ENCODE peak calls at places on chromosomes 6 and 20, in five cellular contexts. H is psoas muscle; G is gastrocnemius medialis; R is thoracic aorta; N is CD4-positive, alpha-beta T cell. M is an unnamed sample.

GRCh38 chr20:987677-988076 is 14.4 kb downstream of the RSPO4 start:
- DNase-seq in R (no peak), N (no peak), G (no peak), H (no peak), M (no peak)

GRCh38 chr6:154298297-154298696 is 58.3 kb downstream of the IPCEF1 start:
- DNase-seq in G (no peak), N (no peak), H (no peak), R (no peak), M (no peak)

GRCh38 chr20:36259177-36259835 is 23.0 kb downstream of the AAR2 start:
- DNase-seq in R (no peak), H (no peak), N (no peak), G (no peak), M (no peak)

GRCh38 chr20:23340524-23340923 is 10.1 kb upstream of the NXT1 start:
- DNase-seq in G (peak), H (peak), R (peak), N (no peak), M (peak)

GRCh38 chr6:87154641-87155271 is 609 bp upstream of the ZNF292 start:
- DNase-seq in R (peak), N (peak), H (no peak), G (no peak), M (peak)

GRCh38 chr6:112881828-112882227 is 534.7 kb downstream of the RFPL4B start:
- DNase-seq in H (no peak), N (no peak), R (no peak), G (no peak), M (no peak)

GRCh38 chr20:4472906-4473305 is 248.8 kb upstream of the PRND start:
- DNase-seq in G (no peak), R (no peak), N (no peak), H (no peak), M (no peak)

GRCh38 chr6:104325341-104326172 is 534.2 kb downstream of the HACE1 start:
- DNase-seq in G (no peak), H (no peak), R (no peak), N (no peak), M (no peak)

GRCh38 chr20:57810511-57811372 is 100.9 kb upstream of the PMEPA1 start:
- DNase-seq in R (no peak), H (no peak), N (no peak), G (no peak), M (no peak)

GRCh38 chr6:134175532-134176282 is 123.3 kb upstream of the SLC2A12 start:
- DNase-seq in N (peak), R (peak), H (peak), G (peak), M (no peak)

GRCh38 chr20:19901226-19901625 is 115.9 kb upstream of the NAA20 start:
- DNase-seq in H (no peak), G (no peak), N (no peak), R (no peak), M (no peak)

GRCh38 chr20:25195962-25196700 is 619 bp downstream of the ENTPD6 start:
- DNase-seq in R (no peak), G (no peak), N (peak), H (peak), M (no peak)

GRCh38 chr20:46767127-46767761 is 57.8 kb downstream of the SLC2A10 start:
- DNase-seq in G (no peak), H (no peak), R (no peak), N (peak), M (no peak)

GRCh38 chr6:168956884-168957730 is 296.5 kb downstream of the THBS2 start:
- DNase-seq in N (peak), H (peak), G (peak), R (no peak), M (peak)

GRCh38 chr6:56246941-56247653 is at the start of gene COL21A1:
- DNase-seq in H (peak), N (no peak), G (peak), R (peak), M (no peak)

GRCh38 chr6:156396068-156396771 is 381.0 kb upstream of the ARID1B start:
- DNase-seq in G (no peak), R (no peak), N (no peak), H (no peak), M (no peak)

GRCh38 chr6:79184086-79184485 is 50.4 kb downstream of the HMGN3 start:
- DNase-seq in H (no peak), N (no peak), R (no peak), G (no peak), M (no peak)

GRCh38 chr6:139308284-139308916 is 16.6 kb upstream of the TXLNB start:
- DNase-seq in H (no peak), N (no peak), R (no peak), G (no peak), M (no peak)

GRCh38 chr6:1825926-1826325 is 216.2 kb downstream of the FOXC1 start:
- DNase-seq in H (no peak), G (no peak), R (no peak), N (no peak), M (no peak)
- H3K27ac ChIP-seq in H (no peak), G (no peak), R (no peak), N (no peak), M (no peak)

GRCh38 chr20:34895465-34895864 is 19.1 kb downstream of the ACSS2 start:
- DNase-seq in H (no peak), N (no peak), G (no peak), R (no peak), M (no peak)
- H3K27ac ChIP-seq in H (peak), N (no peak), G (peak), R (no peak), M (no peak)

GRCh38 chr20:44087857-44088120 is 99.2 kb downstream of the JPH2 start:
- DNase-seq in N (no peak), G (peak), H (no peak), R (no peak), M (no peak)

GRCh38 chr20:44084891-44085290 is 102.1 kb downstream of the JPH2 start:
- DNase-seq in R (no peak), G (peak), H (no peak), N (no peak), M (no peak)

GRCh38 chr20:44084439-44084838 is 102.5 kb downstream of the JPH2 start:
- DNase-seq in R (no peak), H (no peak), N (no peak), G (no peak), M (no peak)

GRCh38 chr20:44087051-44087856 is 99.7 kb downstream of the JPH2 start:
- DNase-seq in R (no peak), N (no peak), H (no peak), G (peak), M (no peak)

GRCh38 chr20:44085616-44086434 is 101.2 kb downstream of the JPH2 start:
- DNase-seq in H (no peak), N (no peak), G (peak), R (no peak), M (no peak)
- H3K27ac ChIP-seq in H (no peak), N (no peak), G (no peak), R (no peak), M (no peak)

DNA sequence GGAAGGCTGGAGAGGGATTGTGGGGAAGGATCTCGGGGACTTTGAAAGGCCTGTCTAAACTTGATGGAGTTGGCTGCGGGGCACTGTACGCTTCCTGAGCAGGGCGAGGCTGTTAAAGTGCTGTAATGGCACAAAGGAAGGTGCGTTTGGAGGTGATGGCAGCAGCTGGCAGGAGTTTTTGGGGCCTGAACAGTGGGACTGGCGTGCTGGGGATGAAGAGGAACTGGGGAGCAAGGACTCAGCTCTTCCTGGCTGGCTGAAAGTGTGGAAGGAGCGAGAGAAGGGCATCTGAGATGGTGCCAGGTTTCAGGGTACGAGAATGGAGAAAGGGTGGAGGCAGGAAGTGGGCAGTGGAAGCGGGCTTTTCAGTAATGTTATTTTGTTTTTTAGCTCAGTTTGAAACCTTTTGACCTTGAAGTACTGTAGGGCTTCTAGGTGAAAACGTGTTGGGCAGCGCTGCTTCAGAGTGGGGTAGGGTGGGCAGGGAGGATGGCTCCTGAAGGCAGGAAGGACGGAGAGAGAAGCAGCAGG is 8.0 kb downstream of the TMEM181 start:
- DNase-seq in G (no peak), R (no peak), H (no peak), N (no peak), M (no peak)
- H3K27ac ChIP-seq in G (no peak), R (no peak), H (no peak), N (peak), M (no peak)

M was measured in dorsolateral prefrontal cortex.